ENCODE peak calls at places on chromosomes 5 and 9, in seven cellular contexts. One of them, this sample, is unnamed.

GRCh38 chr9:15144567-15145174 is 162.3 kb downstream of the TTC39B start:
- DNase-seq in psoas muscle: no peak
- DNase-seq in foreskin keratinocyte: peak; percentile 36
- DNase-seq in tibial artery: no peak
- DNase-seq in CD4-positive, CD25-positive, alpha-beta regulatory T cell: no peak
- DNase-seq in lung: no peak
- DNase-seq in cardiac muscle cell: no peak
- DNase-seq in this sample: peak; percentile 50

GRCh38 chr5:109937951-109938350 is 248.2 kb downstream of the MAN2A1 start:
- DNase-seq in foreskin keratinocyte: no peak
- DNase-seq in psoas muscle: no peak
- DNase-seq in cardiac muscle cell: no peak
- DNase-seq in lung: no peak
- DNase-seq in CD4-positive, CD25-positive, alpha-beta regulatory T cell: no peak
- DNase-seq in tibial artery: no peak
- DNase-seq in this sample: no peak

GRCh38 chr9:92395617-92396016 is 8.8 kb downstream of the OGN start:
- DNase-seq in tibial artery: no peak
- DNase-seq in psoas muscle: no peak
- DNase-seq in lung: no peak
- DNase-seq in cardiac muscle cell: no peak
- DNase-seq in CD4-positive, CD25-positive, alpha-beta regulatory T cell: no peak
- DNase-seq in foreskin keratinocyte: no peak
- DNase-seq in this sample: no peak

GRCh38 chr5:90136952-90137528 is 272.5 kb downstream of the CETN3 start:
- DNase-seq in tibial artery: no peak
- DNase-seq in psoas muscle: no peak
- DNase-seq in lung: no peak
- DNase-seq in foreskin keratinocyte: no peak
- DNase-seq in cardiac muscle cell: no peak
- DNase-seq in CD4-positive, CD25-positive, alpha-beta regulatory T cell: no peak
- DNase-seq in this sample: no peak

GRCh38 chr9:88418715-88419540 is 30.7 kb downstream of the SPIN1 start:
- DNase-seq in foreskin keratinocyte: peak; percentile 67
- DNase-seq in tibial artery: no peak
- DNase-seq in lung: no peak
- DNase-seq in psoas muscle: no peak
- DNase-seq in CD4-positive, CD25-positive, alpha-beta regulatory T cell: no peak
- DNase-seq in cardiac muscle cell: no peak
- DNase-seq in this sample: peak; percentile 29

GRCh38 chr5:177365845-177366527 is 8.3 kb downstream of the RGS14 start:
- DNase-seq in cardiac muscle cell: no peak
- DNase-seq in foreskin keratinocyte: no peak
- DNase-seq in lung: no peak
- DNase-seq in tibial artery: no peak
- DNase-seq in CD4-positive, CD25-positive, alpha-beta regulatory T cell: no peak
- DNase-seq in psoas muscle: no peak
- DNase-seq in this sample: no peak

GRCh38 chr5:137619191-137619870 is 116.6 kb downstream of the KLHL3 start:
- DNase-seq in CD4-positive, CD25-positive, alpha-beta regulatory T cell: no peak
- DNase-seq in lung: peak; percentile 71
- DNase-seq in foreskin keratinocyte: no peak
- DNase-seq in tibial artery: peak; percentile 85
- DNase-seq in psoas muscle: peak; percentile 65
- DNase-seq in cardiac muscle cell: no peak
- DNase-seq in this sample: no peak

GRCh38 chr5:14144586-14145355 is 1.6 kb downstream of the TRIO start:
- DNase-seq in psoas muscle: peak; percentile 73
- DNase-seq in tibial artery: peak; percentile 81
- DNase-seq in lung: peak; percentile 54
- DNase-seq in CD4-positive, CD25-positive, alpha-beta regulatory T cell: peak; percentile 43
- DNase-seq in cardiac muscle cell: peak; percentile 79
- DNase-seq in foreskin keratinocyte: peak; percentile 67
- DNase-seq in this sample: peak; percentile 56

GRCh38 chr5:61283480-61283879 is 48.6 kb upstream of the ZSWIM6 start:
- DNase-seq in psoas muscle: no peak
- DNase-seq in lung: no peak
- DNase-seq in tibial artery: no peak
- DNase-seq in foreskin keratinocyte: no peak
- DNase-seq in CD4-positive, CD25-positive, alpha-beta regulatory T cell: no peak
- DNase-seq in cardiac muscle cell: no peak
- DNase-seq in this sample: no peak

GRCh38 chr9:20551835-20552234 is 70.5 kb downstream of the MLLT3 start:
- DNase-seq in CD4-positive, CD25-positive, alpha-beta regulatory T cell: no peak
- DNase-seq in foreskin keratinocyte: no peak
- DNase-seq in tibial artery: no peak
- DNase-seq in cardiac muscle cell: no peak
- DNase-seq in psoas muscle: no peak
- DNase-seq in lung: no peak
- DNase-seq in this sample: peak; percentile 61

GRCh38 chr5:124692950-124693349 is 53.5 kb downstream of the ZNF608 start:
- DNase-seq in CD4-positive, CD25-positive, alpha-beta regulatory T cell: no peak
- DNase-seq in cardiac muscle cell: no peak
- DNase-seq in foreskin keratinocyte: no peak
- DNase-seq in psoas muscle: no peak
- DNase-seq in tibial artery: no peak
- DNase-seq in lung: no peak
- DNase-seq in this sample: no peak

GRCh38 chr5:168073991-168074800 is 217.2 kb upstream of the WWC1 start:
- DNase-seq in CD4-positive, CD25-positive, alpha-beta regulatory T cell: no peak
- DNase-seq in psoas muscle: no peak
- DNase-seq in foreskin keratinocyte: no peak
- DNase-seq in lung: no peak
- DNase-seq in cardiac muscle cell: no peak
- DNase-seq in tibial artery: no peak
- DNase-seq in this sample: no peak

GRCh38 chr9:19988281-19988680 is 199.4 kb upstream of the SLC24A2 start:
- DNase-seq in tibial artery: no peak
- DNase-seq in CD4-positive, CD25-positive, alpha-beta regulatory T cell: no peak
- DNase-seq in psoas muscle: no peak
- DNase-seq in lung: no peak
- DNase-seq in cardiac muscle cell: no peak
- DNase-seq in foreskin keratinocyte: no peak
- DNase-seq in this sample: no peak

GRCh38 chr9:109520475-109521132 is 22.5 kb upstream of the PTPN3 start:
- DNase-seq in psoas muscle: no peak
- DNase-seq in CD4-positive, CD25-positive, alpha-beta regulatory T cell: peak; percentile 5
- DNase-seq in tibial artery: peak; percentile 77
- DNase-seq in lung: peak; percentile 66
- DNase-seq in cardiac muscle cell: peak; percentile 84
- DNase-seq in foreskin keratinocyte: peak; percentile 69
- DNase-seq in this sample: peak; percentile 64

GRCh38 chr5:68544656-68545565 is 329.4 kb downstream of the PIK3R1 start:
- DNase-seq in foreskin keratinocyte: peak; percentile 70
- DNase-seq in tibial artery: no peak
- DNase-seq in lung: no peak
- DNase-seq in CD4-positive, CD25-positive, alpha-beta regulatory T cell: no peak
- DNase-seq in psoas muscle: no peak
- DNase-seq in cardiac muscle cell: no peak
- DNase-seq in this sample: no peak

GRCh38 chr9:108412755-108413154 is 443.0 kb downstream of the ACTL7B start:
- DNase-seq in psoas muscle: no peak
- DNase-seq in tibial artery: no peak
- DNase-seq in CD4-positive, CD25-positive, alpha-beta regulatory T cell: no peak
- DNase-seq in cardiac muscle cell: no peak
- DNase-seq in lung: no peak
- DNase-seq in foreskin keratinocyte: peak; percentile 12
- DNase-seq in this sample: no peak

GRCh38 chr9:123599781-123600180 is 243.8 kb downstream of the CRB2 start:
- DNase-seq in tibial artery: no peak
- DNase-seq in foreskin keratinocyte: no peak
- DNase-seq in CD4-positive, CD25-positive, alpha-beta regulatory T cell: no peak
- DNase-seq in cardiac muscle cell: no peak
- DNase-seq in lung: no peak
- DNase-seq in psoas muscle: no peak
- DNase-seq in this sample: no peak

GRCh38 chr5:173825215-173825865 is 62.8 kb upstream of the CPEB4 start:
- DNase-seq in psoas muscle: peak; percentile 49
- DNase-seq in CD4-positive, CD25-positive, alpha-beta regulatory T cell: no peak
- DNase-seq in tibial artery: peak; percentile 50
- DNase-seq in cardiac muscle cell: no peak
- DNase-seq in foreskin keratinocyte: no peak
- DNase-seq in lung: no peak
- DNase-seq in this sample: no peak

GRCh38 chr5:131252824-131253171 is 11.1 kb upstream of the CDC42SE2 start:
- DNase-seq in lung: peak; percentile 55
- DNase-seq in cardiac muscle cell: no peak
- DNase-seq in psoas muscle: peak; percentile 21
- DNase-seq in CD4-positive, CD25-positive, alpha-beta regulatory T cell: peak; percentile 86
- DNase-seq in tibial artery: peak; percentile 69
- DNase-seq in foreskin keratinocyte: no peak
- DNase-seq in this sample: no peak
- H3K27ac ChIP-seq in lung: peak overlapping the region; percentile 43
- H3K27ac ChIP-seq in cardiac muscle cell: no peak overlapping the region
- H3K27ac ChIP-seq in psoas muscle: no peak overlapping the region
- H3K27ac ChIP-seq in CD4-positive, CD25-positive, alpha-beta regulatory T cell: peak overlapping the region; percentile 86
- H3K27ac ChIP-seq in tibial artery: no peak overlapping the region
- H3K27ac ChIP-seq in foreskin keratinocyte: no peak overlapping the region
- H3K27ac ChIP-seq in this sample: no peak overlapping the region

GRCh38 chr9:35105571-35106342 is 2.8 kb upstream of the STOML2 start:
- DNase-seq in cardiac muscle cell: no peak
- DNase-seq in CD4-positive, CD25-positive, alpha-beta regulatory T cell: no peak
- DNase-seq in psoas muscle: no peak
- DNase-seq in foreskin keratinocyte: no peak
- DNase-seq in tibial artery: peak; percentile 59
- DNase-seq in lung: no peak
- DNase-seq in this sample: no peak

GRCh38 chr9:35103660-35104191 is 795 bp upstream of the STOML2 start:
- DNase-seq in CD4-positive, CD25-positive, alpha-beta regulatory T cell: no peak
- DNase-seq in tibial artery: no peak
- DNase-seq in lung: no peak
- DNase-seq in cardiac muscle cell: no peak
- DNase-seq in psoas muscle: no peak
- DNase-seq in foreskin keratinocyte: no peak
- DNase-seq in this sample: no peak

GRCh38 chr9:35105126-35105525 is 2.2 kb upstream of the STOML2 start:
- DNase-seq in cardiac muscle cell: no peak
- DNase-seq in foreskin keratinocyte: no peak
- DNase-seq in CD4-positive, CD25-positive, alpha-beta regulatory T cell: no peak
- DNase-seq in lung: no peak
- DNase-seq in tibial artery: peak; percentile 55
- DNase-seq in psoas muscle: no peak
- DNase-seq in this sample: no peak

GRCh38 chr9:35102769-35103659 is at the start of gene STOML2:
- DNase-seq in CD4-positive, CD25-positive, alpha-beta regulatory T cell: peak; percentile 92
- DNase-seq in psoas muscle: peak; percentile 95
- DNase-seq in tibial artery: peak; percentile 97
- DNase-seq in foreskin keratinocyte: peak; percentile 84
- DNase-seq in cardiac muscle cell: peak; percentile 96
- DNase-seq in lung: peak; percentile 96
- DNase-seq in this sample: peak; percentile 83

GRCh38 chr9:35104586-35104985 is 1.7 kb upstream of the STOML2 start:
- DNase-seq in cardiac muscle cell: no peak
- DNase-seq in CD4-positive, CD25-positive, alpha-beta regulatory T cell: no peak
- DNase-seq in psoas muscle: no peak
- DNase-seq in foreskin keratinocyte: no peak
- DNase-seq in lung: no peak
- DNase-seq in tibial artery: peak; percentile 11
- DNase-seq in this sample: no peak
- H3K27ac ChIP-seq in cardiac muscle cell: no peak overlapping the region
- H3K27ac ChIP-seq in CD4-positive, CD25-positive, alpha-beta regulatory T cell: no peak overlapping the region
- H3K27ac ChIP-seq in psoas muscle: no peak overlapping the region
- H3K27ac ChIP-seq in foreskin keratinocyte: no peak overlapping the region
- H3K27ac ChIP-seq in lung: no peak overlapping the region
- H3K27ac ChIP-seq in tibial artery: no peak overlapping the region
- H3K27ac ChIP-seq in this sample: no peak overlapping the region

GRCh38 chr9:31359071-31359470 is 1025.4 kb upstream of the ACO1 start:
- DNase-seq in CD4-positive, CD25-positive, alpha-beta regulatory T cell: no peak
- DNase-seq in psoas muscle: no peak
- DNase-seq in lung: no peak
- DNase-seq in tibial artery: no peak
- DNase-seq in cardiac muscle cell: no peak
- DNase-seq in foreskin keratinocyte: no peak
- DNase-seq in this sample: no peak

GRCh38 chr9:31355159-31355882 is 1029.1 kb upstream of the ACO1 start:
- DNase-seq in foreskin keratinocyte: no peak
- DNase-seq in CD4-positive, CD25-positive, alpha-beta regulatory T cell: no peak
- DNase-seq in lung: no peak
- DNase-seq in psoas muscle: no peak
- DNase-seq in tibial artery: no peak
- DNase-seq in cardiac muscle cell: no peak
- DNase-seq in this sample: no peak

DNA sequence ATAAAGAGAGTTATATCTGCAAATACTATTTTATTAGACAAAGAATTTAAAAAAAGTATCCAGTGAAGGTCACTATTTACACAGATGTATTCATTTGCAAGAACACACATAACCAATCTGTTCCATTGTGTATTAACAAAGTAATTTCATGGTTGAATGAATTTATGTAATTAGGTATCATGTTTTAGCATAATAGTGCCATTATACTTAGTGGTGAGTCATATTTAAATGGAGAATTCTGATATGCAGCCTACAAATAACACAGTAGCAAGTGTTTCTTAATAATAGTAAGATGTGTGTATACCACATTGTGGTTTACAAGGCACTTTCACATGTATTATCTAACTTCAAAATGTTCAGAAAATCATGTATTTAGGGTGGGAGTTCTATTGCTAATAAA is 1028.5 kb upstream of the ACO1 start:
- DNase-seq in CD4-positive, CD25-positive, alpha-beta regulatory T cell: no peak
- DNase-seq in psoas muscle: no peak
- DNase-seq in cardiac muscle cell: no peak
- DNase-seq in lung: no peak
- DNase-seq in foreskin keratinocyte: no peak
- DNase-seq in tibial artery: no peak
- DNase-seq in this sample: peak; percentile 20
- H3K27ac ChIP-seq in CD4-positive, CD25-positive, alpha-beta regulatory T cell: no peak overlapping the region
- H3K27ac ChIP-seq in psoas muscle: no peak overlapping the region
- H3K27ac ChIP-seq in cardiac muscle cell: no peak overlapping the region
- H3K27ac ChIP-seq in lung: no peak overlapping the region
- H3K27ac ChIP-seq in foreskin keratinocyte: no peak overlapping the region
- H3K27ac ChIP-seq in tibial artery: no peak overlapping the region
- H3K27ac ChIP-seq in this sample: no peak overlapping the region

GRCh38 chr9:6498982-6499381 is 86.0 kb downstream of the UHRF2 start:
- DNase-seq in cardiac muscle cell: no peak
- DNase-seq in psoas muscle: no peak
- DNase-seq in tibial artery: no peak
- DNase-seq in CD4-positive, CD25-positive, alpha-beta regulatory T cell: no peak
- DNase-seq in foreskin keratinocyte: no peak
- DNase-seq in lung: no peak
- DNase-seq in this sample: peak; percentile 46
- H3K27ac ChIP-seq in cardiac muscle cell: no peak overlapping the region
- H3K27ac ChIP-seq in psoas muscle: no peak overlapping the region
- H3K27ac ChIP-seq in tibial artery: no peak overlapping the region
- H3K27ac ChIP-seq in CD4-positive, CD25-positive, alpha-beta regulatory T cell: no peak overlapping the region
- H3K27ac ChIP-seq in foreskin keratinocyte: peak overlapping the region; percentile 73
- H3K27ac ChIP-seq in lung: no peak overlapping the region
- H3K27ac ChIP-seq in this sample: peak overlapping the region; percentile 50

This sample was measured in epithelial cell of prostate.